ENCODE peak calls at places on chromosomes 11 and 22, in four cellular contexts. One of them, this sample, is unnamed.

GRCh38 chr22:28018461-28018927 is 99.4 kb upstream of the PITPNB start:
- DNase-seq in neuronal stem cell: no peak
- DNase-seq in AG04450: no peak
- DNase-seq in uterus: peak
- DNase-seq in this sample: no peak

GRCh38 chr11:16346975-16347374 is 9.4 kb downstream of the SOX6 start:
- DNase-seq in uterus: no peak
- DNase-seq in neuronal stem cell: no peak
- DNase-seq in AG04450: no peak
- DNase-seq in this sample: no peak

GRCh38 chr11:118789501-118790356 is 1.2 kb downstream of the DDX6 start:
- DNase-seq in AG04450: no peak
- DNase-seq in uterus: no peak
- DNase-seq in neuronal stem cell: peak
- DNase-seq in this sample: no peak

GRCh38 chr11:22734628-22735345 is 68.4 kb downstream of the GAS2 start:
- DNase-seq in uterus: no peak
- DNase-seq in AG04450: no peak
- DNase-seq in neuronal stem cell: no peak
- DNase-seq in this sample: no peak

GRCh38 chr22:45053094-45053493 is 43.3 kb upstream of the PHF21B start:
- DNase-seq in neuronal stem cell: no peak
- DNase-seq in uterus: no peak
- DNase-seq in AG04450: no peak
- DNase-seq in this sample: no peak

GRCh38 chr22:41598081-41598480 is 8.4 kb upstream of the PMM1 start:
- DNase-seq in uterus: no peak
- DNase-seq in neuronal stem cell: no peak
- DNase-seq in AG04450: no peak
- DNase-seq in this sample: no peak

GRCh38 chr11:96102664-96103068 is 178.8 kb upstream of the MTMR2 start:
- DNase-seq in uterus: no peak
- DNase-seq in neuronal stem cell: no peak
- DNase-seq in AG04450: peak
- DNase-seq in this sample: no peak

GRCh38 chr11:65854161-65854592 is 3.8 kb downstream of the CFL1 start:
- DNase-seq in uterus: no peak
- DNase-seq in neuronal stem cell: no peak
- DNase-seq in AG04450: no peak
- DNase-seq in this sample: no peak

GRCh38 chr11:33476945-33477584 is 219.9 kb downstream of the HIPK3 start:
- DNase-seq in neuronal stem cell: no peak
- DNase-seq in AG04450: no peak
- DNase-seq in uterus: no peak
- DNase-seq in this sample: no peak

GRCh38 chr11:70105755-70106571 is 27.8 kb downstream of the ANO1 start:
- DNase-seq in uterus: peak
- DNase-seq in neuronal stem cell: no peak
- DNase-seq in AG04450: no peak
- DNase-seq in this sample: no peak

GRCh38 chr11:131906963-131907362 is 536.5 kb downstream of the NTM start:
- DNase-seq in uterus: no peak
- DNase-seq in neuronal stem cell: no peak
- DNase-seq in AG04450: no peak
- DNase-seq in this sample: no peak

GRCh38 chr22:43315687-43316217 is 27.4 kb downstream of the SCUBE1 start:
- DNase-seq in uterus: no peak
- DNase-seq in AG04450: no peak
- DNase-seq in neuronal stem cell: no peak
- DNase-seq in this sample: no peak

GRCh38 chr11:73154178-73154577 is 12.1 kb upstream of the FCHSD2 start:
- DNase-seq in AG04450: no peak
- DNase-seq in uterus: peak
- DNase-seq in neuronal stem cell: no peak
- DNase-seq in this sample: peak

GRCh38 chr11:116603783-116604323 is 168.9 kb downstream of the BUD13 start:
- DNase-seq in neuronal stem cell: no peak
- DNase-seq in AG04450: no peak
- DNase-seq in uterus: no peak
- DNase-seq in this sample: no peak

GRCh38 chr11:9214765-9215164 is 50.4 kb downstream of the DENND5A start:
- DNase-seq in neuronal stem cell: no peak
- DNase-seq in uterus: no peak
- DNase-seq in AG04450: no peak
- DNase-seq in this sample: no peak

GRCh38 chr11:113114452-113115027 is 153.3 kb downstream of the NCAM1 start:
- DNase-seq in uterus: peak
- DNase-seq in neuronal stem cell: peak
- DNase-seq in AG04450: no peak
- DNase-seq in this sample: no peak

GRCh38 chr11:9046376-9046775 is 42.6 kb upstream of the NRIP3 start:
- DNase-seq in neuronal stem cell: no peak
- DNase-seq in uterus: peak
- DNase-seq in AG04450: no peak
- DNase-seq in this sample: no peak

GRCh38 chr11:121237686-121238658 is 54.6 kb upstream of the SC5D start:
- DNase-seq in AG04450: no peak
- DNase-seq in neuronal stem cell: no peak
- DNase-seq in uterus: peak
- DNase-seq in this sample: no peak
- H3K27ac ChIP-seq in AG04450: no peak
- H3K27ac ChIP-seq in neuronal stem cell: no peak
- H3K27ac ChIP-seq in uterus: no peak
- H3K27ac ChIP-seq in this sample: no peak

GRCh38 chr22:35743466-35743865 is 25.8 kb downstream of the APOL5 start:
- DNase-seq in neuronal stem cell: no peak
- DNase-seq in AG04450: no peak
- DNase-seq in uterus: no peak
- DNase-seq in this sample: no peak
- H3K4me3 ChIP-seq in neuronal stem cell: no peak
- H3K4me3 ChIP-seq in AG04450: no peak
- H3K4me3 ChIP-seq in uterus: no peak
- H3K4me3 ChIP-seq in this sample: no peak

DNA sequence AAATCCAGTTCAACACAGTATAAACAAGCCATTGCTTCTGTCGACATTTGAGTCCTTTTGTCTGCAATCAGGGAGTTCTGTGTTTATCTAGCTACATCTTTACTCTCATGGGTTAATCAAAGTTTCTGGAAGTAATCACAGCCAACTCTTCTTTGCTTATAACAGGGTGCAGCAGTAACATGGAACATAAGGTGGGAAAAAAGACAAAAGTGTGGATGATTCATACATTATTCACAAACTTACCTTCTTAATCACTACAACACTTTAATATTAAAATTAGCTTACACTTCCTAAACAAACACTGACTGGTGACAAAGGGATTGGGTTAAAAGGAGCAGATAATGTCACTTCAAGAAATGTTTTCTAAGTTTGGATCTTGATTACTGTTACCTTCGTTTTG is 44.7 kb downstream of the SNX19 start:
- DNase-seq in neuronal stem cell: no peak
- DNase-seq in uterus: no peak
- DNase-seq in AG04450: no peak
- DNase-seq in this sample: no peak
- H3K27ac ChIP-seq in neuronal stem cell: no peak
- H3K27ac ChIP-seq in uterus: peak
- H3K27ac ChIP-seq in AG04450: no peak
- H3K27ac ChIP-seq in this sample: no peak

GRCh38 chr11:120337896-120338840 is 2.0 kb downstream of the ARHGEF12 start:
- DNase-seq in neuronal stem cell: no peak
- DNase-seq in uterus: no peak
- DNase-seq in AG04450: no peak
- DNase-seq in this sample: no peak
- H3K4me3 ChIP-seq in neuronal stem cell: peak
- H3K4me3 ChIP-seq in uterus: peak
- H3K4me3 ChIP-seq in AG04450: peak
- H3K4me3 ChIP-seq in this sample: no peak

GRCh38 chr22:40556641-40557040 is 79.9 kb downstream of the MRTFA start:
- DNase-seq in AG04450: no peak
- DNase-seq in uterus: no peak
- DNase-seq in neuronal stem cell: no peak
- DNase-seq in this sample: no peak
- H3K27ac ChIP-seq in AG04450: no peak
- H3K27ac ChIP-seq in uterus: no peak
- H3K27ac ChIP-seq in neuronal stem cell: no peak
- H3K27ac ChIP-seq in this sample: no peak

GRCh38 chr22:50323900-50324299 is 2.9 kb downstream of the DENND6B start:
- DNase-seq in neuronal stem cell: no peak
- DNase-seq in AG04450: no peak
- DNase-seq in uterus: no peak
- DNase-seq in this sample: no peak

GRCh38 chr22:50326225-50326958 is 420 bp downstream of the DENND6B start:
- DNase-seq in neuronal stem cell: no peak
- DNase-seq in uterus: no peak
- DNase-seq in AG04450: no peak
- DNase-seq in this sample: no peak

GRCh38 chr22:50327711-50328019 is 853 bp upstream of the DENND6B start:
- DNase-seq in uterus: no peak
- DNase-seq in neuronal stem cell: no peak
- DNase-seq in AG04450: no peak
- DNase-seq in this sample: no peak

GRCh38 chr22:50326959-50327710 is at the start of gene DENND6B:
- DNase-seq in uterus: peak
- DNase-seq in AG04450: peak
- DNase-seq in neuronal stem cell: peak
- DNase-seq in this sample: peak

DNA sequence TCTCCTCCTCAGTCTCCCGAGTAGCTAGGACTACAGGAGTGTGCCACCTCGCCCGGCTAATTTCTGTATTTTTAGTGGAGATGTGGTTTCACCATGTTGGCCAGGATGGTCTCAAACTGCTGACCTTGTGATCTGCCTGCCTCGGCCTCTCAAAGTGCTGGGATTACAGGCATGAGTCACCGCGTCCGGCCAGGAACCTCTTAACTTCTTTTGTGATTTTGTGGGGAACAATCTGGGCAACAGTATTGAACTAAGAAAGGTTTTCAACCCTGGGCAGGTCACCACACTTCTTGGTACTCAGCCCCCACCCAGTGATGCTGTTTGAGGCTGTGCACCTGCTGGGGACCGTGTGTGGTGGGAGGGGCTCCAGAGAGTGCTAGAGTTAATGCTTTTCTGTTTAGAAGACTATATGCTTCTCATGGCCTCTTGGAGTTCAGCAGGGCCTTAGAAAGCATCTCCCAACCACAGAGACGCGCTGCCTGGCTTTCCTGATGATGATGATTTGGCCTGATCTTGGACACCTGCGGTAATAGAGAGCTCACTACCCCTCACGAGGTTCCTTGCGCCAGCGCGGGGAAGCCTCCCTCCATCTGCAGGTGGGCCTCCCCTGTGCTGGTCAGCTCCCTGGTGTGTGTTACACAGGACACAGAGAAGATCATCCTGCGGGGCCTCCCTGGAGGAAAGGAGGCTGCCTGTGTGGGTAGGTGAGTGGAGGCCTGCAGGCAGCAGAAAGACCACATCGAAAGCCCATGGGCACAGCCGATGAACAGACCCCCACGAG is 1.2 kb downstream of the DENND6B start:
- DNase-seq in uterus: no peak
- DNase-seq in AG04450: no peak
- DNase-seq in neuronal stem cell: no peak
- DNase-seq in this sample: no peak
- H3K4me3 ChIP-seq in uterus: no peak
- H3K4me3 ChIP-seq in AG04450: peak
- H3K4me3 ChIP-seq in neuronal stem cell: peak
- H3K4me3 ChIP-seq in this sample: no peak